ENCODE peak calls at places on chromosomes 4 and X, in six cellular contexts. R, K, M, Q, J and A are unnamed samples.

GRCh38 chr4:108120789-108121188 is 47.9 kb downstream of the LEF1 start:
- DNase-seq in Q (no peak), J (no peak), K (no peak), R (no peak), M (no peak), A (no peak)

GRCh38 chr4:143404555-143404954 is 67.9 kb downstream of the GAB1 start:
- DNase-seq in R (no peak), M (no peak), K (no peak), Q (no peak), J (no peak), A (no peak)

GRCh38 chrX:109475174-109475891 is 6.6 kb downstream of the GUCY2F start:
- DNase-seq in J (peak), Q (peak), M (peak), K (peak), R (peak), A (peak)

GRCh38 chrX:69088171-69088938 is 76.9 kb downstream of the PJA1 start:
- DNase-seq in K (no peak), M (no peak), Q (no peak), J (no peak), R (no peak), A (no peak)

GRCh38 chrX:39688576-39689373 is 409.0 kb downstream of the BCOR start:
- DNase-seq in K (peak), R (peak), M (peak), J (peak), Q (peak), A (no peak)

GRCh38 chr4:77360451-77360850 is 203.4 kb downstream of the CCNG2 start:
- DNase-seq in K (no peak), M (no peak), Q (peak), J (no peak), R (no peak), A (no peak)

GRCh38 chr4:170691168-170691567 is 601.4 kb upstream of the AADAT start:
- DNase-seq in K (no peak), M (no peak), J (no peak), R (no peak), Q (no peak), A (no peak)

GRCh38 chr4:152032722-152033131 is 271.9 kb upstream of the GATB start:
- DNase-seq in Q (no peak), R (no peak), J (no peak), M (no peak), K (no peak), A (no peak)

GRCh38 chrX:119698835-119699234 is 5.9 kb upstream of the SEPTIN6 start:
- DNase-seq in Q (no peak), J (no peak), R (no peak), K (peak), M (no peak), A (peak)

GRCh38 chrX:129193357-129193756 is 329.9 kb downstream of the SMARCA1 start:
- DNase-seq in Q (peak), M (no peak), R (no peak), K (no peak), J (peak), A (no peak)

GRCh38 chrX:36957425-36958328 is 50.5 kb upstream of the FAM47C start:
- DNase-seq in R (peak), J (no peak), K (peak), Q (peak), M (peak), A (no peak)

GRCh38 chr4:1535926-1536578 is 129.8 kb upstream of the NKX1-1 start:
- DNase-seq in J (peak), Q (no peak), R (no peak), M (no peak), K (no peak), A (no peak)

GRCh38 chr4:100880012-100880411 is 362.2 kb upstream of the EMCN start:
- DNase-seq in K (peak), R (no peak), M (no peak), J (no peak), Q (no peak), A (no peak)

GRCh38 chr4:143083811-143084472 is 100.8 kb upstream of the USP38 start:
- DNase-seq in K (no peak), J (no peak), R (no peak), M (no peak), Q (no peak), A (no peak)

GRCh38 chr4:828641-829271 is 2.8 kb upstream of the CPLX1 start:
- DNase-seq in R (peak), M (peak), K (peak), J (peak), Q (no peak), A (no peak)

GRCh38 chr4:38654273-38654672 is 9.7 kb upstream of the KLF3 start:
- DNase-seq in M (no peak), R (no peak), Q (no peak), J (no peak), K (no peak), A (no peak)

GRCh38 chrX:153353416-153353815 is 19.5 kb downstream of the ZNF275 start:
- DNase-seq in K (no peak), M (no peak), J (no peak), Q (no peak), R (peak), A (no peak)

GRCh38 chr4:134585972-134586371 is 384.4 kb upstream of the PABPC4L start:
- DNase-seq in K (peak), M (no peak), R (no peak), Q (no peak), J (no peak), A (no peak)

GRCh38 chr4:69092190-69092589 is 4.1 kb upstream of the UGT2B7 start:
- DNase-seq in Q (no peak), K (no peak), R (no peak), J (no peak), M (no peak), A (no peak)

GRCh38 chrX:119605398-119605738 is 856 bp downstream of the NKRF start:
- DNase-seq in Q (no peak), K (no peak), R (no peak), J (no peak), M (peak), A (no peak)